ENCODE peak calls at places on chromosome 1, in nine cellular contexts. O, L, M, Q, X, V, D, J and E are unnamed samples.

GRCh38 chr1:178962853-178963810 is 62.6 kb upstream of the FAM20B start:
- DNase-seq in O (no peak), L (no peak), M (no peak), Q (no peak), X (no peak), V (no peak), D (no peak), J (no peak), E (no peak)

GRCh38 chr1:234610061-234610581 is at the start of gene IRF2BP2:
- DNase-seq in O (peak), L (peak), M (peak), Q (peak), X (no peak), V (peak), D (peak), J (no peak), E (no peak)

GRCh38 chr1:159279754-159280153 is 22.4 kb upstream of the FCER1A start:
- DNase-seq in O (no peak), L (peak), M (no peak), Q (no peak), X (no peak), V (no peak), D (no peak), J (no peak), E (no peak)

GRCh38 chr1:242467556-242468145 is 56.8 kb downstream of the PLD5 start:
- DNase-seq in O (peak), L (peak), M (peak), Q (peak), X (no peak), V (peak), D (peak), J (no peak), E (peak)

GRCh38 chr1:87410771-87411170 is 82.1 kb downstream of the LMO4 start:
- DNase-seq in O (no peak), L (no peak), M (peak), Q (peak), X (no peak), V (no peak), D (peak), J (no peak), E (no peak)

GRCh38 chr1:112296908-112297307 is 99.1 kb upstream of the CTTNBP2NL start:
- DNase-seq in O (no peak), L (no peak), M (no peak), Q (no peak), X (no peak), V (no peak), D (peak), J (no peak), E (no peak)

GRCh38 chr1:78080767-78081166 is 35.0 kb downstream of the GIPC2 start:
- DNase-seq in O (no peak), L (no peak), M (no peak), Q (no peak), X (no peak), V (no peak), D (no peak), J (no peak), E (no peak)

GRCh38 chr1:8412183-8412831 is 94.4 kb downstream of the SLC45A1 start:
- DNase-seq in O (no peak), L (peak), M (peak), Q (no peak), X (no peak), V (no peak), D (peak), J (no peak), E (peak)

GRCh38 chr1:199574949-199575348 is 452.6 kb upstream of the NR5A2 start:
- DNase-seq in O (no peak), L (peak), M (no peak), Q (no peak), X (no peak), V (peak), D (no peak), J (no peak), E (no peak)

GRCh38 chr1:172266528-172267174 is 153.8 kb upstream of the C1orf105 start:
- DNase-seq in O (no peak), L (no peak), M (no peak), Q (no peak), X (no peak), V (no peak), D (no peak), J (no peak), E (no peak)

GRCh38 chr1:235060607-235061470 is 67.8 kb downstream of the TOMM20 start:
- DNase-seq in O (no peak), L (no peak), M (peak), Q (peak), X (no peak), V (no peak), D (no peak), J (no peak), E (no peak)

GRCh38 chr1:110554871-110555801 is 36.2 kb upstream of the KCNA10 start:
- DNase-seq in O (no peak), L (peak), M (peak), Q (peak), X (no peak), V (peak), D (peak), J (no peak), E (no peak)

GRCh38 chr1:55468438-55468837 is 253.3 kb upstream of the USP24 start:
- DNase-seq in O (no peak), L (no peak), M (no peak), Q (no peak), X (peak), V (no peak), D (peak), J (no peak), E (no peak)

GRCh38 chr1:89855413-89856123 is 34.7 kb downstream of the LRRC8D start:
- DNase-seq in O (no peak), L (no peak), M (no peak), Q (no peak), X (no peak), V (no peak), D (peak), J (no peak), E (no peak)

GRCh38 chr1:3065396-3065795 is 3.6 kb upstream of the PRDM16 start:
- DNase-seq in O (no peak), L (no peak), M (no peak), Q (peak), X (no peak), V (no peak), D (no peak), J (no peak), E (no peak)

GRCh38 chr1:154463512-154463990 is 38.5 kb upstream of the TDRD10 start:
- DNase-seq in O (no peak), L (no peak), M (no peak), Q (no peak), X (no peak), V (peak), D (no peak), J (no peak), E (peak)

GRCh38 chr1:53561488-53562115 is 102.4 kb downstream of the DMRTB1 start:
- DNase-seq in O (no peak), L (no peak), M (peak), Q (no peak), X (no peak), V (no peak), D (no peak), J (no peak), E (no peak)

GRCh38 chr1:87265786-87266185 is 62.9 kb upstream of the LMO4 start:
- DNase-seq in O (no peak), L (no peak), M (no peak), Q (no peak), X (no peak), V (no peak), D (no peak), J (no peak), E (no peak)

DNA sequence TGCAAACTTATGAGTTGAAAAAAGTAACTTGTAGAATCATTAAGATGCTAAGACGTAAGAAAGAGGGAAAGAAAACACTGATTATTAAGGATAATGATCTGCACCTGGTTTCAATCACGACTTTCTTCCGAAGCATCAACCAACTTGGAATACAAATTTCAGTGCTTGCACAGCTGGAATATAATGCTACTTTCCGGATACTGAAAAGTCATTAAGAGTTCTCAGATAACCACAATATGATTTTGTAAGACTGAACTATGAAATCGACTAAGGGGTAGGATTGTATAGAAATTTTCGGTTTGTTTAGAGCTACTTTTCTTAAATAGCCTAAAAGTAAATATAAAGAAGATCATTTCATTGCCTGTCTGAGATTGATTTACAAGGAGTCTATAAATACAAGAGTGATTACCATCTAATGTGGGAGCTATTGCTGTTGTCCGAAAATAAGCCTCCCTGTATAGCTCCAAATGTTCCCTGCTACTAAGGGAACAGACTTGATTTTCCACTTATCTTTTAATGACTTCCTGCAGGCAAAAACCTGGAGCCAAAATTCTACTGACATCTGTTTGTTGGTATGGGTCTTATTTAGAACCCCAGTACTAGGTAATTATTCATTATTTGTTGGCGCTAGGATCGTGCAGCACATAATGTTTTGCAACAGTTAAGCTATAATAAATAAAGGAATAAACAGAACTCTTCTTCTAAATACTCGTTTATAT is 673.2 kb downstream of the KCNT2 start:
- DNase-seq in O (no peak), L (no peak), M (no peak), Q (no peak), X (no peak), V (no peak), D (no peak), J (no peak), E (no peak)
- TF ChIP-seq POLR2A in O (no peak), L (no peak), M (no peak), Q (no peak), X (no peak), V (no peak), D (no peak), J (no peak), E (no peak)

DNA sequence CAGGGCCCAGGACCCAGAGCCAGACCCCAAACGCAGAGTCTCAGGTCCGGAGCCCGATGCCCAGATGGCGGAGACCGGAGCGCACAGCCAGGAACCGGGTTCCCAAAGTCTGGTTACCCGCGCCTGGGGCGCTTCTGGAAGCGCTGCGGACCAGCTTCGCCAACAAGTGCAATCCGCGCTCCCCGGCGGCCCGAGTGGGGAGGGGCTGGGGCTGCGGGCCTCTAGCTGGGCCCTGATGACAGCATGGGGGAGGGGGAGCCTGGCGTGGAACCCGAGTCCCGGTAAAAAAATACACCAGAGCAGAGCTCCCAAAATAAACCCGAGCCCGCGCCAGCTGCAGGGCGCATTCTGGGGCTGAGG is 494 bp downstream of the NT5C1A start:
- DNase-seq in O (no peak), L (no peak), M (peak), Q (no peak), X (no peak), V (no peak), D (no peak), J (no peak), E (no peak)
- TF ChIP-seq POLR2A in O (no peak), L (no peak), M (no peak), Q (no peak), X (no peak), V (no peak), D (no peak), J (no peak), E (no peak)

GRCh38 chr1:156052862-156053769 is 482 bp downstream of the UBQLN4 start:
- DNase-seq in O (peak), L (peak), M (peak), Q (peak), X (no peak), V (peak), D (peak), J (no peak), E (peak)
- TF ChIP-seq POLR2A in O (no peak), L (no peak), M (no peak), Q (no peak), X (no peak), V (no peak), D (no peak), J (no peak), E (peak)

GRCh38 chr1:151549199-151549598 is 9.1 kb downstream of the TUFT1 start:
- DNase-seq in O (no peak), L (no peak), M (no peak), Q (no peak), X (no peak), V (no peak), D (no peak), J (no peak), E (no peak)

GRCh38 chr1:151547900-151548230 is 7.8 kb downstream of the TUFT1 start:
- DNase-seq in O (no peak), L (no peak), M (no peak), Q (no peak), X (no peak), V (no peak), D (no peak), J (no peak), E (no peak)

GRCh38 chr1:151546006-151546925 is 6.2 kb downstream of the TUFT1 start:
- DNase-seq in O (no peak), L (no peak), M (no peak), Q (no peak), X (no peak), V (no peak), D (no peak), J (no peak), E (no peak)

GRCh38 chr1:151545542-151545941 is 5.4 kb downstream of the TUFT1 start:
- DNase-seq in O (no peak), L (peak), M (no peak), Q (no peak), X (no peak), V (no peak), D (no peak), J (no peak), E (no peak)

DNA sequence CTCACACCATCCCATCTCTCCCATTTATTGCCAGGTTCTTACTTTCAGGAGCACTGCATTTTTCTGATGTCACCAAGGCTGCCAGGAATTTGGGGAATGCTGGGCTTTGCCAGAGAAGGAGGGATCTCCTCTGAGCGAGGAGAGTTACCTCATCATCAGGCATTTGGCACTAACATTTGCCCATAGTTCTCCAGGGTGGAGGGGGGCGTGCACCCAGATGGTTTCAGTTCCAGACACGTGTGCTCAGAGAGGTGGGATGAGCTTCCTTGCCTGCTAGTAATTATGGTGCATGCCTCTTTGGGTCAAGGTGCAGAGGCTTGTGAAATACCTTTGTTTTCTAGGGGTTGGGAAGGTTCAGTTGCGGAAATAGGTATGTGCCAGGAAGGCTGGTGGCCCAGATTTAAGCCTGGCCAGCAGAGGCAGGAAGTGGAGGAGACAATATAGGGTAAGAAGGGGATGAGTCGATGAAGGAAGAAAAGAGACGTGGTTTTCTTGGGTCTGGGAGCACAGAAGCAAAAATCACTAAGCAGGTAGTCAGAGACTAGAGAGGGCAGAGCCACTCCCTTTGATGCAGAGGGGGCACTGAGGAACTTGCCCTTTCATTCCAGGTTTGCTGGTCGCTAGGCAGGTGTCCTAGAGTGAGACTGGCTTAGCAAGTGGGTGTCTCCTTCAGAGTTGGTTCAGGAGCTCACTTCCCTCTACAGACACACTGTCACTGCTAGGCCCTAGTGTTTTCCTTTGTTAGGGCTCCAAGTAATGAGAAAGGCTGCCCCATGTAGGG is 7.2 kb downstream of the TUFT1 start:
- DNase-seq in O (peak), L (peak), M (peak), Q (peak), X (no peak), V (no peak), D (peak), J (no peak), E (peak)
- TF ChIP-seq POLR2A in O (no peak), L (no peak), M (no peak), Q (no peak), X (no peak), V (no peak), D (no peak), J (no peak), E (no peak)